ENCODE peak calls at places on chromosomes 7 and 10, in nine cellular contexts. J is transverse colon; L is mucosa of gallbladder; E is CD8-positive, alpha-beta T cell; N is NCI-H1105 treated with DMSO at 0.1 percent for 48 hours; V is NCI-H226; Q is iPS-NIHi11; H is GM23248; M is WTC11. F is an unnamed sample.

GRCh38 chr10:52486840-52487611 is 172.9 kb downstream of the DKK1 start:
- DNase-seq in J (no peak), L (no peak), E (no peak), N (no peak), V (peak), Q (no peak), H (peak), M (no peak), F (peak)

GRCh38 chr7:21128418-21128817 is 299.5 kb upstream of the SP4 start:
- DNase-seq in J (no peak), L (no peak), E (no peak), N (peak), V (peak), Q (peak), H (no peak), M (no peak), F (no peak)

GRCh38 chr10:21634599-21635365 is 100.8 kb downstream of the MLLT10 start:
- DNase-seq in J (no peak), L (no peak), E (no peak), N (no peak), V (no peak), Q (no peak), H (peak), M (no peak), F (no peak)

GRCh38 chr10:34236927-34237326 is 578.2 kb downstream of the PARD3 start:
- DNase-seq in J (no peak), L (no peak), E (no peak), N (no peak), V (no peak), Q (no peak), H (no peak), M (no peak), F (no peak)

GRCh38 chr10:128883126-128884060 is 583.6 kb upstream of the MGMT start:
- DNase-seq in J (no peak), L (no peak), E (no peak), N (no peak), V (no peak), Q (no peak), H (no peak), M (no peak), F (no peak)

GRCh38 chr7:157789094-157789493 is 452.3 kb downstream of the DNAJB6 start:
- DNase-seq in J (no peak), L (no peak), E (no peak), N (no peak), V (no peak), Q (no peak), H (no peak), M (no peak), F (no peak)

GRCh38 chr10:118793545-118793944 is 38.8 kb upstream of the CACUL1 start:
- DNase-seq in J (no peak), L (peak), E (no peak), N (no peak), V (no peak), Q (no peak), H (no peak), M (no peak), F (no peak)

GRCh38 chr7:116652793-116653192 is 19.2 kb upstream of the MET start:
- DNase-seq in J (no peak), L (no peak), E (no peak), N (no peak), V (peak), Q (no peak), H (peak), M (no peak), F (peak)

GRCh38 chr7:80443336-80443735 is 68.5 kb downstream of the GNAT3 start:
- DNase-seq in J (no peak), L (no peak), E (no peak), N (no peak), V (no peak), Q (no peak), H (no peak), M (no peak), F (no peak)

GRCh38 chr10:69647101-69647500 is 17.1 kb downstream of the FAM241B start:
- DNase-seq in J (no peak), L (no peak), E (no peak), N (no peak), V (no peak), Q (no peak), H (no peak), M (no peak), F (no peak)

F was measured in AG08395.